ENCODE peak calls at places on chromosome X, in seven cellular contexts. G is fibroblast of lung, X is hepatocyte, W is endothelial cell of umbilical vein, H is PC-3, V is MM.1S, L is HepG2. E is an unnamed sample.

GRCh38 chrX:133670394-133670793 is 255.1 kb upstream of the GPC4 start:
- DNase-seq in V (peak; percentile 54), X (peak; percentile 44), L (no peak), W (peak; percentile 13), H (peak; percentile 72), G (peak; percentile 25), E (peak; percentile 72)

GRCh38 chrX:123731258-123731986 is 1.4 kb downstream of the THOC2 start:
- DNase-seq in G (peak; percentile 46), L (no peak), H (peak; percentile 24), X (peak; percentile 16), W (peak; percentile 47), V (no peak), E (peak; percentile 44)

GRCh38 chrX:79588233-79588632 is 221.1 kb upstream of the ITM2A start:
- DNase-seq in V (no peak), W (no peak), G (no peak), X (no peak), L (no peak), H (no peak), E (no peak)

GRCh38 chrX:19825271-19825670 is 62.1 kb downstream of the SH3KBP1 start:
- DNase-seq in H (no peak), V (no peak), X (no peak), W (no peak), G (no peak), L (no peak), E (no peak)

GRCh38 chrX:71958281-71958675 is 47.6 kb downstream of the NHSL2 start:
- DNase-seq in L (no peak), G (no peak), X (no peak), H (no peak), V (no peak), W (peak; percentile 16), E (no peak)

GRCh38 chrX:147781844-147782243 is 129.9 kb upstream of the FMR1 start:
- DNase-seq in V (no peak), W (no peak), X (no peak), G (no peak), L (no peak), H (no peak), E (no peak)

GRCh38 chrX:1763294-1763693 is 148.4 kb downstream of the ASMT start:
- DNase-seq in G (no peak), V (no peak), X (no peak), L (no peak), H (no peak), W (no peak), E (no peak)

GRCh38 chrX:135095715-135096114 is 24.6 kb downstream of the ETDB start:
- DNase-seq in L (no peak), H (no peak), V (no peak), G (no peak), X (no peak), W (no peak), E (no peak)

GRCh38 chrX:29666361-29666760 is 549.0 kb upstream of the MAGEB2 start:
- DNase-seq in H (no peak), X (no peak), V (no peak), G (peak; percentile 81), W (no peak), L (no peak), E (no peak)

GRCh38 chrX:100913111-100913510 is 15.6 kb downstream of the XKRX start:
- DNase-seq in H (peak; percentile 10), W (no peak), G (no peak), X (no peak), V (no peak), L (no peak), E (no peak)

GRCh38 chrX:28205905-28206304 is 224.7 kb upstream of the DCAF8L1 start:
- DNase-seq in V (no peak), L (no peak), G (no peak), W (no peak), H (no peak), X (no peak), E (no peak)

GRCh38 chrX:7316887-7317286 is 168.9 kb upstream of the PUDP start:
- DNase-seq in H (no peak), W (no peak), G (no peak), L (no peak), V (no peak), X (no peak), E (no peak)

GRCh38 chrX:68997911-68998310 is 167.3 kb downstream of the PJA1 start:
- DNase-seq in G (peak; percentile 83), L (no peak), X (peak; percentile 38), V (no peak), W (peak; percentile 70), H (peak; percentile 16), E (no peak)

GRCh38 chrX:55908685-55909212 is 191.2 kb downstream of the RRAGB start:
- DNase-seq in G (peak; percentile 1), L (no peak), X (peak; percentile 25), W (peak; percentile 19), V (peak; percentile 30), H (peak; percentile 52), E (no peak)

GRCh38 chrX:28609917-28610613 is 22.8 kb downstream of the IL1RAPL1 start:
- DNase-seq in V (no peak), L (no peak), G (peak; percentile 12), H (peak; percentile 15), X (no peak), W (peak; percentile 1), E (no peak)

GRCh38 chrX:25049347-25049746 is 33.6 kb upstream of the ARX start:
- DNase-seq in L (no peak), G (peak; percentile 20), W (no peak), X (peak; percentile 18), H (no peak), V (no peak), E (no peak)

GRCh38 chrX:78119521-78120227 is 15.6 kb downstream of the PGK1 start:
- DNase-seq in L (no peak), H (peak; percentile 38), W (peak; percentile 1), X (no peak), V (no peak), G (no peak), E (no peak)

DNA sequence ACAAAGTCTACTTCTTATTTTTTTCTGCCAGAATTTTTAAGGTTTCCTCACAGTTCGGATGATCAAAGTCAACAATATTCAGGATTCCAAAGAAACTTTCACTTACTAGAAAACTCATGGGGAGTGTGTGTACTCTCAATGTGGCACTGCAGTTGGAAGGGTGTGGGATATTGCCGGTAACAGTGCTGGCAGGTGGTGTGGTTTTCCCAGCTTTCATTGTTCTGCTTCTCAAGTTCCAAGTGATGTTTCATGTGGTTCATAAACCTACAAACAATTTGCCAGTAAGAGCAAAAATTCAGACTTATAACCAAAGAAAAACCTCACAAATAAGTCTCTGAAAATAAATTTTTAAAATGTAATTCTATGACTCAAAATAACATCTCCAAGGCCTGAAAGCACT is 39.8 kb downstream of the ZNF280C start:
- DNase-seq in V (no peak), H (no peak), G (no peak), W (no peak), L (no peak), X (no peak), E (no peak)
- H3K79me2 ChIP-seq in V (no peaks in the 10 kb centered on the region), H (no peaks in the 10 kb centered on the region), G (no peaks in the 10 kb centered on the region), W (no peaks in the 10 kb centered on the region), L (no peaks in the 10 kb centered on the region), X (no peaks in the 10 kb centered on the region), E (no peaks in the 10 kb centered on the region)

GRCh38 chrX:109886122-109886761 is 116.7 kb upstream of the TMEM164 start:
- DNase-seq in V (peak; percentile 53), L (peak; percentile 31), G (peak; percentile 24), H (peak; percentile 62), W (peak; percentile 48), X (peak; percentile 42), E (peak; percentile 55)

GRCh38 chrX:109890910-109891502 is 111.9 kb upstream of the TMEM164 start:
- DNase-seq in H (peak; percentile 74), X (peak; percentile 70), L (peak; percentile 43), V (peak; percentile 66), W (peak; percentile 53), G (peak; percentile 48), E (peak; percentile 67)

GRCh38 chrX:109889289-109890006 is 113.5 kb upstream of the TMEM164 start:
- DNase-seq in V (no peak), W (no peak), G (peak; percentile 29), X (peak; percentile 13), L (peak; percentile 21), H (peak; percentile 25), E (no peak)

DNA sequence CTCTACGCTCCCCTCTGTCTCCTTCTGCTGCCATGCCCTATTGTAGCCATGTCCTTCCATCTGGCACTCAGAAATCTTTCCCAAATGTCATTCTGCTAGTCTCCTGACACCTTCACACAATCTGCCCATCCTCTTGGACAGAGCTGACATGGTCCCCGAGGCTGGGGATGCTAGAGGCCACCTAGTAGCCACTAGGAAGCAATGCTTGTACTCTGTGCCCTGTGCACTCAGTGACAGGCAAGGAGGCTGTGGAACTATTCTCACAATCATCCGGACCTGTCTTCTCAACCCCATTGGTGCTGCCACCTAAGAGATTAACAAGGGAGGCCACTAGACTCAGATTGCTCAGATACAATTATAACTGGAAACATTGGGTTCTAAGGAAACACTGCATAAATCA is 112.6 kb upstream of the TMEM164 start:
- DNase-seq in W (no peak), G (no peak), X (no peak), L (no peak), V (no peak), H (no peak), E (no peak)
- H3K4me3 ChIP-seq in W (no peak overlapping the region), G (no peak overlapping the region), X (no peak overlapping the region), L (peak overlapping the region; percentile 33), V (no peak overlapping the region), H (no peak overlapping the region), E (no peak overlapping the region)

GRCh38 chrX:48695925-48696300 is 621 bp upstream of the SUV39H1 start:
- DNase-seq in L (no peak), X (no peak), W (no peak), V (no peak), G (no peak), H (peak; percentile 9), E (no peak)

GRCh38 chrX:48698306-48698705 is 1.8 kb downstream of the SUV39H1 start:
- DNase-seq in X (no peak), G (no peak), W (no peak), L (no peak), H (no peak), V (no peak), E (no peak)

GRCh38 chrX:48696301-48697181 is at the start of gene SUV39H1:
- DNase-seq in V (peak; percentile 88), G (peak; percentile 81), H (peak; percentile 91), X (peak; percentile 94), W (peak; percentile 87), L (peak; percentile 71), E (peak; percentile 100)

GRCh38 chrX:48695524-48695875 is 1.0 kb upstream of the SUV39H1 start:
- DNase-seq in H (peak; percentile 11), V (peak; percentile 18), L (no peak), X (no peak), G (peak; percentile 28), W (no peak), E (no peak)

GRCh38 chrX:48697182-48697727 is 721 bp downstream of the SUV39H1 start:
- DNase-seq in G (no peak), H (no peak), V (no peak), X (no peak), W (peak; percentile 15), L (no peak), E (no peak)
- H3K79me2 ChIP-seq in G (peaks cover 6% of the 10 kb centered on the region), H (peaks cover 51% of the 10 kb centered on the region), V (peaks cover 56% of the 10 kb centered on the region), X (no peaks in the 10 kb centered on the region), W (peaks cover 28% of the 10 kb centered on the region), L (peaks cover 5% of the 10 kb centered on the region), E (peaks cover 6% of the 10 kb centered on the region)

DNA sequence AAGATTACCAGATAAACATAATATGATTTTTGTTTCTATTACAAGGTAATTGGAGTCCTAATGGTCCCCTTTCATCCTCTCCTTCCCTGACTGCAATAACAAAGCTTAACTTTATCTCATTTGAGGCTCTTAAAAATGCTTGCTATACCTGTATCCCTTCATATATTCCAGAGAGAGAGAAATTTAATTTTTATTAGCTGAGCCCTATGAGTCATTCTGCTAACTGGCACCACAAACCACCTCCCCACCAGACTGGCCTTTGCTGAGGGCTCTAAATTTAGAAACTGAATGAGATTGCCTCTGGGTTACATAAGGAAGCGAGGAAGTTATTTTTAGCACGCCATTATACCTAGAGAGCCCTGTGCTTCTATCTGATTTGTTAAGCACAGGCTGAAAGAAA is 27.4 kb downstream of the CBLL2 start:
- DNase-seq in H (peak; percentile 75), X (peak; percentile 31), G (peak; percentile 72), V (peak; percentile 73), W (peak; percentile 44), L (no peak), E (peak; percentile 44)
- H3K4me3 ChIP-seq in H (peak overlapping the region; percentile 46), X (no peak overlapping the region), G (no peak overlapping the region), V (peak overlapping the region; percentile 23), W (no peak overlapping the region), L (no peak overlapping the region), E (peak overlapping the region; percentile 44)

E was measured in osteoblast.